ENCODE peak calls at places on chromosomes 2 and 18, in six cellular contexts. One of them, this sample, is unnamed.

GRCh38 chr18:5515007-5515744 is 28.6 kb downstream of the EPB41L3 start:
- DNase-seq in DMS 273 treated with DMSO at 0.1 percent for 48 hours: peak
- DNase-seq in NCI-H1930: no peak
- DNase-seq in mesenchymal stem cell: no peak
- DNase-seq in HAP-1: no peak
- DNase-seq in stimulated activated CD8-positive, alpha-beta memory T cell treated with anti-CD3 and anti-CD28 coated beads, Interleukin-15, amount 100 ng/mL, for 1 hour: no peak
- DNase-seq in this sample: no peak

GRCh38 chr2:217895070-217895635 is 107.6 kb downstream of the TNS1 start:
- DNase-seq in DMS 273 treated with DMSO at 0.1 percent for 48 hours: no peak
- DNase-seq in NCI-H1930: no peak
- DNase-seq in mesenchymal stem cell: no peak
- DNase-seq in HAP-1: no peak
- DNase-seq in stimulated activated CD8-positive, alpha-beta memory T cell treated with anti-CD3 and anti-CD28 coated beads, Interleukin-15, amount 100 ng/mL, for 1 hour: no peak
- DNase-seq in this sample: no peak

GRCh38 chr2:209591021-209591420 is 167.2 kb downstream of the MAP2 start:
- DNase-seq in DMS 273 treated with DMSO at 0.1 percent for 48 hours: no peak
- DNase-seq in NCI-H1930: no peak
- DNase-seq in mesenchymal stem cell: no peak
- DNase-seq in HAP-1: no peak
- DNase-seq in stimulated activated CD8-positive, alpha-beta memory T cell treated with anti-CD3 and anti-CD28 coated beads, Interleukin-15, amount 100 ng/mL, for 1 hour: no peak
- DNase-seq in this sample: no peak

GRCh38 chr18:13394794-13395193 is 176.2 kb downstream of the LDLRAD4 start:
- DNase-seq in DMS 273 treated with DMSO at 0.1 percent for 48 hours: no peak
- DNase-seq in NCI-H1930: no peak
- DNase-seq in mesenchymal stem cell: no peak
- DNase-seq in HAP-1: no peak
- DNase-seq in stimulated activated CD8-positive, alpha-beta memory T cell treated with anti-CD3 and anti-CD28 coated beads, Interleukin-15, amount 100 ng/mL, for 1 hour: no peak
- DNase-seq in this sample: no peak

GRCh38 chr2:109393211-109393610 is 220.6 kb downstream of the SEPTIN10 start:
- DNase-seq in DMS 273 treated with DMSO at 0.1 percent for 48 hours: no peak
- DNase-seq in NCI-H1930: no peak
- DNase-seq in mesenchymal stem cell: no peak
- DNase-seq in HAP-1: no peak
- DNase-seq in stimulated activated CD8-positive, alpha-beta memory T cell treated with anti-CD3 and anti-CD28 coated beads, Interleukin-15, amount 100 ng/mL, for 1 hour: no peak
- DNase-seq in this sample: no peak

GRCh38 chr2:40317756-40318155 is 134.1 kb downstream of the SLC8A1 start:
- DNase-seq in DMS 273 treated with DMSO at 0.1 percent for 48 hours: no peak
- DNase-seq in NCI-H1930: no peak
- DNase-seq in mesenchymal stem cell: no peak
- DNase-seq in HAP-1: no peak
- DNase-seq in stimulated activated CD8-positive, alpha-beta memory T cell treated with anti-CD3 and anti-CD28 coated beads, Interleukin-15, amount 100 ng/mL, for 1 hour: no peak
- DNase-seq in this sample: no peak

GRCh38 chr18:80022613-80023012 is 11.6 kb upstream of the RBFA start:
- DNase-seq in DMS 273 treated with DMSO at 0.1 percent for 48 hours: no peak
- DNase-seq in NCI-H1930: no peak
- DNase-seq in mesenchymal stem cell: peak
- DNase-seq in HAP-1: no peak
- DNase-seq in stimulated activated CD8-positive, alpha-beta memory T cell treated with anti-CD3 and anti-CD28 coated beads, Interleukin-15, amount 100 ng/mL, for 1 hour: no peak
- DNase-seq in this sample: peak

GRCh38 chr2:241532168-241532567 is 23.8 kb upstream of the STK25 start:
- DNase-seq in DMS 273 treated with DMSO at 0.1 percent for 48 hours: no peak
- DNase-seq in NCI-H1930: no peak
- DNase-seq in mesenchymal stem cell: no peak
- DNase-seq in HAP-1: no peak
- DNase-seq in stimulated activated CD8-positive, alpha-beta memory T cell treated with anti-CD3 and anti-CD28 coated beads, Interleukin-15, amount 100 ng/mL, for 1 hour: no peak
- DNase-seq in this sample: no peak

GRCh38 chr2:10254373-10255188 is 48.1 kb upstream of the HPCAL1 start:
- DNase-seq in DMS 273 treated with DMSO at 0.1 percent for 48 hours: no peak
- DNase-seq in NCI-H1930: no peak
- DNase-seq in mesenchymal stem cell: no peak
- DNase-seq in HAP-1: no peak
- DNase-seq in stimulated activated CD8-positive, alpha-beta memory T cell treated with anti-CD3 and anti-CD28 coated beads, Interleukin-15, amount 100 ng/mL, for 1 hour: no peak
- DNase-seq in this sample: no peak

GRCh38 chr2:98412751-98413445 is 31.8 kb upstream of the INPP4A start:
- DNase-seq in DMS 273 treated with DMSO at 0.1 percent for 48 hours: peak
- DNase-seq in NCI-H1930: peak
- DNase-seq in mesenchymal stem cell: peak
- DNase-seq in HAP-1: peak
- DNase-seq in stimulated activated CD8-positive, alpha-beta memory T cell treated with anti-CD3 and anti-CD28 coated beads, Interleukin-15, amount 100 ng/mL, for 1 hour: peak
- DNase-seq in this sample: peak

GRCh38 chr2:28134857-28135256 is 244.3 kb downstream of the BABAM2 start:
- DNase-seq in DMS 273 treated with DMSO at 0.1 percent for 48 hours: no peak
- DNase-seq in NCI-H1930: no peak
- DNase-seq in mesenchymal stem cell: no peak
- DNase-seq in HAP-1: no peak
- DNase-seq in stimulated activated CD8-positive, alpha-beta memory T cell treated with anti-CD3 and anti-CD28 coated beads, Interleukin-15, amount 100 ng/mL, for 1 hour: no peak
- DNase-seq in this sample: no peak

GRCh38 chr2:144943986-144944385 is 424.1 kb upstream of the ZEB2 start:
- DNase-seq in DMS 273 treated with DMSO at 0.1 percent for 48 hours: no peak
- DNase-seq in NCI-H1930: no peak
- DNase-seq in mesenchymal stem cell: peak
- DNase-seq in HAP-1: no peak
- DNase-seq in stimulated activated CD8-positive, alpha-beta memory T cell treated with anti-CD3 and anti-CD28 coated beads, Interleukin-15, amount 100 ng/mL, for 1 hour: no peak
- DNase-seq in this sample: peak

GRCh38 chr2:217843353-217843752 is 159.4 kb downstream of the TNS1 start:
- DNase-seq in DMS 273 treated with DMSO at 0.1 percent for 48 hours: no peak
- DNase-seq in NCI-H1930: no peak
- DNase-seq in mesenchymal stem cell: peak
- DNase-seq in HAP-1: no peak
- DNase-seq in stimulated activated CD8-positive, alpha-beta memory T cell treated with anti-CD3 and anti-CD28 coated beads, Interleukin-15, amount 100 ng/mL, for 1 hour: no peak
- DNase-seq in this sample: peak

GRCh38 chr18:48889115-48889941 is 61.4 kb downstream of the SMAD7 start:
- DNase-seq in DMS 273 treated with DMSO at 0.1 percent for 48 hours: no peak
- DNase-seq in NCI-H1930: no peak
- DNase-seq in mesenchymal stem cell: peak
- DNase-seq in HAP-1: peak
- DNase-seq in stimulated activated CD8-positive, alpha-beta memory T cell treated with anti-CD3 and anti-CD28 coated beads, Interleukin-15, amount 100 ng/mL, for 1 hour: no peak
- DNase-seq in this sample: peak

GRCh38 chr2:215969131-215969841 is 44.1 kb downstream of the MREG start:
- DNase-seq in DMS 273 treated with DMSO at 0.1 percent for 48 hours: no peak
- DNase-seq in NCI-H1930: no peak
- DNase-seq in mesenchymal stem cell: no peak
- DNase-seq in HAP-1: no peak
- DNase-seq in stimulated activated CD8-positive, alpha-beta memory T cell treated with anti-CD3 and anti-CD28 coated beads, Interleukin-15, amount 100 ng/mL, for 1 hour: no peak
- DNase-seq in this sample: peak

GRCh38 chr2:240930631-240931318 is 24.6 kb downstream of the CROCC2 start:
- DNase-seq in DMS 273 treated with DMSO at 0.1 percent for 48 hours: no peak
- DNase-seq in NCI-H1930: no peak
- DNase-seq in mesenchymal stem cell: no peak
- DNase-seq in HAP-1: peak
- DNase-seq in stimulated activated CD8-positive, alpha-beta memory T cell treated with anti-CD3 and anti-CD28 coated beads, Interleukin-15, amount 100 ng/mL, for 1 hour: no peak
- DNase-seq in this sample: no peak

GRCh38 chr2:190105554-190105953 is 43.0 kb upstream of the MSTN start:
- DNase-seq in DMS 273 treated with DMSO at 0.1 percent for 48 hours: no peak
- DNase-seq in NCI-H1930: no peak
- DNase-seq in mesenchymal stem cell: no peak
- DNase-seq in HAP-1: no peak
- DNase-seq in stimulated activated CD8-positive, alpha-beta memory T cell treated with anti-CD3 and anti-CD28 coated beads, Interleukin-15, amount 100 ng/mL, for 1 hour: no peak
- DNase-seq in this sample: no peak

GRCh38 chr2:54630841-54631497 is 92.5 kb upstream of the EML6 start:
- DNase-seq in DMS 273 treated with DMSO at 0.1 percent for 48 hours: no peak
- DNase-seq in NCI-H1930: no peak
- DNase-seq in mesenchymal stem cell: no peak
- DNase-seq in HAP-1: no peak
- DNase-seq in stimulated activated CD8-positive, alpha-beta memory T cell treated with anti-CD3 and anti-CD28 coated beads, Interleukin-15, amount 100 ng/mL, for 1 hour: no peak
- DNase-seq in this sample: no peak

GRCh38 chr2:160352492-160352891 is 141.1 kb downstream of the RBMS1 start:
- DNase-seq in DMS 273 treated with DMSO at 0.1 percent for 48 hours: no peak
- DNase-seq in NCI-H1930: no peak
- DNase-seq in mesenchymal stem cell: peak
- DNase-seq in HAP-1: no peak
- DNase-seq in stimulated activated CD8-positive, alpha-beta memory T cell treated with anti-CD3 and anti-CD28 coated beads, Interleukin-15, amount 100 ng/mL, for 1 hour: no peak
- DNase-seq in this sample: peak

GRCh38 chr2:181224866-181225265 is 232.3 kb upstream of the ITGA4 start:
- DNase-seq in DMS 273 treated with DMSO at 0.1 percent for 48 hours: no peak
- DNase-seq in NCI-H1930: no peak
- DNase-seq in mesenchymal stem cell: no peak
- DNase-seq in HAP-1: no peak
- DNase-seq in stimulated activated CD8-positive, alpha-beta memory T cell treated with anti-CD3 and anti-CD28 coated beads, Interleukin-15, amount 100 ng/mL, for 1 hour: no peak
- DNase-seq in this sample: no peak

GRCh38 chr2:102619414-102620319 is at the start of gene SLC9A2:
- DNase-seq in DMS 273 treated with DMSO at 0.1 percent for 48 hours: no peak
- DNase-seq in NCI-H1930: peak
- DNase-seq in mesenchymal stem cell: no peak
- DNase-seq in HAP-1: peak
- DNase-seq in stimulated activated CD8-positive, alpha-beta memory T cell treated with anti-CD3 and anti-CD28 coated beads, Interleukin-15, amount 100 ng/mL, for 1 hour: no peak
- DNase-seq in this sample: no peak

GRCh38 chr2:143686585-143687164 is 557.5 kb downstream of the ARHGAP15 start:
- DNase-seq in DMS 273 treated with DMSO at 0.1 percent for 48 hours: peak
- DNase-seq in NCI-H1930: no peak
- DNase-seq in mesenchymal stem cell: peak
- DNase-seq in HAP-1: peak
- DNase-seq in stimulated activated CD8-positive, alpha-beta memory T cell treated with anti-CD3 and anti-CD28 coated beads, Interleukin-15, amount 100 ng/mL, for 1 hour: no peak
- DNase-seq in this sample: peak

GRCh38 chr2:158968396-158969161 is at the start of gene TANC1:
- DNase-seq in DMS 273 treated with DMSO at 0.1 percent for 48 hours: peak
- DNase-seq in NCI-H1930: peak
- DNase-seq in mesenchymal stem cell: peak
- DNase-seq in HAP-1: peak
- DNase-seq in stimulated activated CD8-positive, alpha-beta memory T cell treated with anti-CD3 and anti-CD28 coated beads, Interleukin-15, amount 100 ng/mL, for 1 hour: no peak
- DNase-seq in this sample: peak

GRCh38 chr2:102013200-102014040 is 21.7 kb downstream of the IL1R2 start:
- DNase-seq in DMS 273 treated with DMSO at 0.1 percent for 48 hours: no peak
- DNase-seq in NCI-H1930: no peak
- DNase-seq in mesenchymal stem cell: no peak
- DNase-seq in HAP-1: no peak
- DNase-seq in stimulated activated CD8-positive, alpha-beta memory T cell treated with anti-CD3 and anti-CD28 coated beads, Interleukin-15, amount 100 ng/mL, for 1 hour: no peak
- DNase-seq in this sample: no peak

GRCh38 chr18:54444309-54444914 is 86.7 kb downstream of the C18orf54 start:
- DNase-seq in DMS 273 treated with DMSO at 0.1 percent for 48 hours: no peak
- DNase-seq in NCI-H1930: peak
- DNase-seq in mesenchymal stem cell: peak
- DNase-seq in HAP-1: peak
- DNase-seq in stimulated activated CD8-positive, alpha-beta memory T cell treated with anti-CD3 and anti-CD28 coated beads, Interleukin-15, amount 100 ng/mL, for 1 hour: no peak
- DNase-seq in this sample: peak

GRCh38 chr2:48567671-48568070 is 37.7 kb downstream of the STON1 start:
- DNase-seq in DMS 273 treated with DMSO at 0.1 percent for 48 hours: no peak
- DNase-seq in NCI-H1930: no peak
- DNase-seq in mesenchymal stem cell: no peak
- DNase-seq in HAP-1: no peak
- DNase-seq in stimulated activated CD8-positive, alpha-beta memory T cell treated with anti-CD3 and anti-CD28 coated beads, Interleukin-15, amount 100 ng/mL, for 1 hour: no peak
- DNase-seq in this sample: no peak

GRCh38 chr2:65030481-65030880 is 25.7 kb upstream of the CEP68 start:
- DNase-seq in DMS 273 treated with DMSO at 0.1 percent for 48 hours: no peak
- DNase-seq in NCI-H1930: no peak
- DNase-seq in mesenchymal stem cell: no peak
- DNase-seq in HAP-1: no peak
- DNase-seq in stimulated activated CD8-positive, alpha-beta memory T cell treated with anti-CD3 and anti-CD28 coated beads, Interleukin-15, amount 100 ng/mL, for 1 hour: no peak
- DNase-seq in this sample: no peak

GRCh38 chr2:163735692-163736432 is at the start of gene FIGN:
- DNase-seq in DMS 273 treated with DMSO at 0.1 percent for 48 hours: no peak
- DNase-seq in NCI-H1930: peak
- DNase-seq in mesenchymal stem cell: peak
- DNase-seq in HAP-1: peak
- DNase-seq in stimulated activated CD8-positive, alpha-beta memory T cell treated with anti-CD3 and anti-CD28 coated beads, Interleukin-15, amount 100 ng/mL, for 1 hour: no peak
- DNase-seq in this sample: peak

GRCh38 chr2:88924533-88924932 is 233.1 kb downstream of the RPIA start:
- DNase-seq in DMS 273 treated with DMSO at 0.1 percent for 48 hours: no peak
- DNase-seq in NCI-H1930: no peak
- DNase-seq in mesenchymal stem cell: no peak
- DNase-seq in HAP-1: no peak
- DNase-seq in stimulated activated CD8-positive, alpha-beta memory T cell treated with anti-CD3 and anti-CD28 coated beads, Interleukin-15, amount 100 ng/mL, for 1 hour: no peak
- DNase-seq in this sample: no peak

GRCh38 chr2:96507957-96508520 is 2.9 kb upstream of the NEURL3 start:
- DNase-seq in DMS 273 treated with DMSO at 0.1 percent for 48 hours: no peak
- DNase-seq in NCI-H1930: peak
- DNase-seq in mesenchymal stem cell: peak
- DNase-seq in HAP-1: peak
- DNase-seq in stimulated activated CD8-positive, alpha-beta memory T cell treated with anti-CD3 and anti-CD28 coated beads, Interleukin-15, amount 100 ng/mL, for 1 hour: peak
- DNase-seq in this sample: peak

GRCh38 chr2:44578401-44579135 is 216.8 kb downstream of the CAMKMT start:
- DNase-seq in DMS 273 treated with DMSO at 0.1 percent for 48 hours: no peak
- DNase-seq in NCI-H1930: no peak
- DNase-seq in mesenchymal stem cell: peak
- DNase-seq in HAP-1: no peak
- DNase-seq in stimulated activated CD8-positive, alpha-beta memory T cell treated with anti-CD3 and anti-CD28 coated beads, Interleukin-15, amount 100 ng/mL, for 1 hour: no peak
- DNase-seq in this sample: peak

GRCh38 chr18:44679912-44680270 is 797 bp upstream of the SETBP1 start:
- DNase-seq in DMS 273 treated with DMSO at 0.1 percent for 48 hours: peak
- DNase-seq in NCI-H1930: peak
- DNase-seq in mesenchymal stem cell: peak
- DNase-seq in HAP-1: peak
- DNase-seq in stimulated activated CD8-positive, alpha-beta memory T cell treated with anti-CD3 and anti-CD28 coated beads, Interleukin-15, amount 100 ng/mL, for 1 hour: no peak
- DNase-seq in this sample: peak

GRCh38 chr2:67130526-67131309 is 266.4 kb upstream of the ETAA1 start:
- DNase-seq in DMS 273 treated with DMSO at 0.1 percent for 48 hours: no peak
- DNase-seq in NCI-H1930: no peak
- DNase-seq in mesenchymal stem cell: peak
- DNase-seq in HAP-1: no peak
- DNase-seq in stimulated activated CD8-positive, alpha-beta memory T cell treated with anti-CD3 and anti-CD28 coated beads, Interleukin-15, amount 100 ng/mL, for 1 hour: no peak
- DNase-seq in this sample: peak

GRCh38 chr2:2020897-2021296 is 276.6 kb upstream of the PXDN start:
- DNase-seq in DMS 273 treated with DMSO at 0.1 percent for 48 hours: no peak
- DNase-seq in NCI-H1930: no peak
- DNase-seq in mesenchymal stem cell: no peak
- DNase-seq in HAP-1: no peak
- DNase-seq in stimulated activated CD8-positive, alpha-beta memory T cell treated with anti-CD3 and anti-CD28 coated beads, Interleukin-15, amount 100 ng/mL, for 1 hour: no peak
- DNase-seq in this sample: no peak